ENCODE peak calls at places on chromosome 16, in seven cellular contexts. B is HepG2, Q is left lung, M is mucosa of descending colon, H is esophagus squamous epithelium, C is AG10803, U is HFF-Myc. L is an unnamed sample.

GRCh38 chr16:6880263-6880662 is 452.4 kb upstream of the RBFOX1 start:
- DNase-seq in B (no peak), Q (no peak), M (no peak), H (no peak), C (no peak), U (no peak), L (no peak)

GRCh38 chr16:19555938-19556778 is 655 bp downstream of the VPS35L start:
- DNase-seq in B (no peak), Q (no peak), M (no peak), H (no peak), C (peak; percentile 23), U (peak; percentile 12), L (no peak)

GRCh38 chr16:66427036-66427446 is at the start of gene BEAN1:
- DNase-seq in B (no peak), Q (no peak), M (peak; percentile 43), H (no peak), C (peak; percentile 13), U (no peak), L (no peak)

GRCh38 chr16:11896776-11897175 is 19.0 kb downstream of the GSPT1 start:
- DNase-seq in B (no peak), Q (no peak), M (no peak), H (no peak), C (peak; percentile 75), U (no peak), L (peak; percentile 26)

GRCh38 chr16:65876200-65876498 is 490.3 kb upstream of the CDH5 start:
- DNase-seq in B (no peak), Q (no peak), M (no peak), H (no peak), C (peak; percentile 56), U (no peak), L (no peak)

GRCh38 chr16:82322177-82322576 is 152.2 kb upstream of the MPHOSPH6 start:
- DNase-seq in B (no peak), Q (no peak), M (no peak), H (no peak), C (no peak), U (no peak), L (no peak)

GRCh38 chr16:85125570-85126382 is 13.5 kb upstream of the CIBAR2 start:
- DNase-seq in B (no peak), Q (no peak), M (no peak), H (no peak), C (no peak), U (no peak), L (no peak)

GRCh38 chr16:17945080-17945601 is 391.4 kb downstream of the NPIPA8 start:
- DNase-seq in B (no peak), Q (no peak), M (no peak), H (no peak), C (peak; percentile 6), U (no peak), L (no peak)

GRCh38 chr16:9062301-9062700 is 29.1 kb upstream of the HAPSTR1 start:
- DNase-seq in B (no peak), Q (no peak), M (no peak), H (no peak), C (no peak), U (no peak), L (no peak)

GRCh38 chr16:10180771-10181163 is 1.5 kb downstream of the GRIN2A start:
- DNase-seq in B (peak; percentile 57), Q (peak; percentile 76), M (peak; percentile 35), H (no peak), C (no peak), U (no peak), L (no peak)

GRCh38 chr16:68412061-68412460 is 36.2 kb downstream of the SMPD3 start:
- DNase-seq in B (no peak), Q (no peak), M (no peak), H (no peak), C (no peak), U (no peak), L (no peak)

GRCh38 chr16:11796227-11797165 is 562 bp downstream of the ZC3H7A start:
- DNase-seq in B (peak; percentile 60), Q (peak; percentile 92), M (peak; percentile 79), H (no peak), C (peak; percentile 56), U (no peak), L (no peak)

GRCh38 chr16:22675745-22676540 is 138.0 kb upstream of the HS3ST2 start:
- DNase-seq in B (no peak), Q (no peak), M (no peak), H (no peak), C (no peak), U (no peak), L (no peak)

GRCh38 chr16:69942099-69942491 is 9.0 kb upstream of the CLEC18A start:
- DNase-seq in B (no peak), Q (no peak), M (no peak), H (no peak), C (no peak), U (no peak), L (no peak)

GRCh38 chr16:13146829-13147228 is 245.4 kb downstream of the SHISA9 start:
- DNase-seq in B (no peak), Q (no peak), M (no peak), H (no peak), C (no peak), U (no peak), L (no peak)

GRCh38 chr16:27113341-27113841 is 46.7 kb downstream of the C16orf82 start:
- DNase-seq in B (peak; percentile 47), Q (no peak), M (no peak), H (no peak), C (no peak), U (no peak), L (no peak)

GRCh38 chr16:78607022-78607421 is 507.6 kb downstream of the WWOX start:
- DNase-seq in B (no peak), Q (no peak), M (no peak), H (no peak), C (no peak), U (no peak), L (no peak)

GRCh38 chr16:68724797-68725196 is 12.3 kb upstream of the CDH1 start:
- DNase-seq in B (no peak), Q (no peak), M (peak; percentile 66), H (no peak), C (no peak), U (no peak), L (no peak)

GRCh38 chr16:5065813-5066212 is at the start of gene C16orf89:
- DNase-seq in B (no peak), Q (peak; percentile 86), M (no peak), H (no peak), C (no peak), U (no peak), L (no peak)

GRCh38 chr16:81940781-81941560 is 70.3 kb downstream of the SDR42E1 start:
- DNase-seq in B (peak; percentile 47), Q (no peak), M (no peak), H (no peak), C (peak; percentile 90), U (no peak), L (peak; percentile 10)

GRCh38 chr16:64132686-64133085 is 989.2 kb downstream of the CDH11 start:
- DNase-seq in B (no peak), Q (no peak), M (no peak), H (no peak), C (no peak), U (no peak), L (no peak)

GRCh38 chr16:11901091-11901490 is 14.7 kb downstream of the GSPT1 start:
- DNase-seq in B (no peak), Q (no peak), M (no peak), H (no peak), C (peak; percentile 24), U (no peak), L (no peak)

GRCh38 chr16:75952124-75952523 is 225.8 kb upstream of the CPHXL start:
- DNase-seq in B (no peak), Q (no peak), M (no peak), H (no peak), C (no peak), U (no peak), L (no peak)

GRCh38 chr16:85719605-85720318 is 31.0 kb upstream of the GINS2 start:
- DNase-seq in B (no peak), Q (no peak), M (no peak), H (no peak), C (no peak), U (no peak), L (no peak)

GRCh38 chr16:5350118-5350517 is 252.5 kb upstream of the EEF2KMT start:
- DNase-seq in B (no peak), Q (no peak), M (no peak), H (no peak), C (no peak), U (no peak), L (no peak)

GRCh38 chr16:12917246-12917645 is 15.8 kb downstream of the SHISA9 start:
- DNase-seq in B (no peak), Q (no peak), M (no peak), H (no peak), C (no peak), U (no peak), L (no peak)

GRCh38 chr16:86901483-86901882 is 323.1 kb downstream of the FOXL1 start:
- DNase-seq in B (no peak), Q (no peak), M (no peak), H (no peak), C (no peak), U (no peak), L (no peak)

DNA sequence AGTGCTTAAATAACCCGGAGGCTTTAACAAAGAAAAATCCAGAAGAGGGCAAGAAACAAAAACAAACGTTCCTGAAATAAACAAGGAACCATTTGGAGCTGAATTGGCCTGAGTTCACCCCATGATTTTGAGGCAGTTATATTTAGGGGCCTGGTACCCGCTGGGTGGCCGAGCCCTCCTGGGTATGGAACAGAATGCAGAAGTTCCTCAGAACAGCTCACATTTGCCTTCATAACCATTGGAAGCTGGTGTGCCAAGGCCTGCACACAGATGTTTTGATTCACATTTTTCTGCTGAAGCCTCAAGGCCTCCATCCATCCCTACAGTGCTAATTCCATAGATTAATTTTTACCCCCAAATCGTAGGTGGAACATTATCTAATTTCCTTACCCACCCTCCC is 3.3 kb upstream of the ZFHX3 start:
- DNase-seq in B (no peak), Q (no peak), M (no peak), H (no peak), C (no peak), U (no peak), L (no peak)
- TF ChIP-seq CTCF in B (no peak), Q (no peak), M (no peak), H (no peak), C (no peak), U (no peak), L (no peak)

GRCh38 chr16:88005968-88006367 is 54.7 kb downstream of the BANP start:
- DNase-seq in B (no peak), Q (peak; percentile 55), M (no peak), H (no peak), C (no peak), U (no peak), L (no peak)
- H3K4me3 ChIP-seq in B (no peak overlapping the region), Q (no peak overlapping the region), M (no peak overlapping the region), H (no peak overlapping the region), C (no peak overlapping the region), U (no peak overlapping the region), L (no peak overlapping the region)

GRCh38 chr16:2911580-2912329 is at the start of gene FLYWCH1:
- DNase-seq in B (peak; percentile 92), Q (peak; percentile 99), M (peak; percentile 100), H (peak; percentile 87), C (peak; percentile 98), U (peak; percentile 89), L (peak; percentile 58)
- TF ChIP-seq CTCF in B (peak; percentile 24), Q (no peak), M (no peak), H (no peak), C (no peak), U (no peak), L (no peak)

DNA sequence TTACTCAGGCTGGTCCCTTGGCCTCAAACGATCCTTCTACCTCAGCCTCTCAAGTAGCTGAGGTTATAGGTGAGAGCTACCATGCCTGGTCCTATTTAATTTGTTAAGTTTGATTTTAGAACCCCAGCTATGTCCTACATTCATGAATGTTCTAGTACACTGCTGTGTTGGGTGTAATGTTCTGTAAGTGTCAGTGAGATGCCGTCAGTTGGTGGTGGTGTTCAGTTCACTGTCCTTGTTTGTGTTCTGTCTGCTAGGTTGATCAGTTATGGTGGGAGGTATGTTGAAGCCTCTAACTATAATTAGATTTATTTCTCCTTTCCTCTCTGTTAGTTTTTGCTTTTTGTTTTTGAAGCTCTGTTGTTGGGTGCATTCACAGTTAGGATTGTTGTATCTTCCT is 8.3 kb downstream of the IST1 start:
- DNase-seq in B (no peak), Q (no peak), M (no peak), H (no peak), C (no peak), U (no peak), L (no peak)
- H3K4me3 ChIP-seq in B (no peak overlapping the region), Q (no peak overlapping the region), M (no peak overlapping the region), H (no peak overlapping the region), C (no peak overlapping the region), U (no peak overlapping the region), L (no peak overlapping the region)

L was measured in epithelial cell of proximal tubule.